ENCODE peak calls at places on chromosomes 5 and 9, in five cellular contexts. H is fibroblast of lung, T is aorta, L is NCI-H1092, I is LoVo. M is an unnamed sample.

GRCh38 chr9:9754186-9754585 is 858.6 kb downstream of the PTPRD start:
- DNase-seq in H (peak; percentile 13), T (no peak), L (no peak), I (no peak), M (peak; percentile 1)

GRCh38 chr9:106800691-106801090 is 62.3 kb upstream of the ZNF462 start:
- DNase-seq in H (peak; percentile 6), T (no peak), L (no peak), I (no peak), M (peak; percentile 25)

GRCh38 chr5:54362434-54362833 is 52.1 kb upstream of the ARL15 start:
- DNase-seq in H (peak; percentile 63), T (no peak), L (no peak), I (no peak), M (peak; percentile 68)

GRCh38 chr9:110206388-110206787 is 1.6 kb downstream of the C9orf152 start:
- DNase-seq in H (no peak), T (no peak), L (peak; percentile 21), I (no peak), M (no peak)

GRCh38 chr5:137216976-137217598 is 282.0 kb downstream of the SPOCK1 start:
- DNase-seq in H (no peak), T (no peak), L (no peak), I (no peak), M (no peak)

GRCh38 chr5:17185776-17186175 is 31.7 kb upstream of the BASP1 start:
- DNase-seq in H (peak; percentile 92), T (peak; percentile 67), L (no peak), I (no peak), M (peak; percentile 96)

GRCh38 chr5:154211611-154212390 is 21.3 kb downstream of the GALNT10 start:
- DNase-seq in H (peak; percentile 92), T (no peak), L (no peak), I (no peak), M (peak; percentile 75)

GRCh38 chr5:107997338-107997979 is 326.7 kb upstream of the EFNA5 start:
- DNase-seq in H (peak; percentile 78), T (no peak), L (no peak), I (no peak), M (peak; percentile 26)

GRCh38 chr9:126549246-126550006 is 64.3 kb upstream of the LMX1B start:
- DNase-seq in H (no peak), T (no peak), L (no peak), I (no peak), M (no peak)

GRCh38 chr5:39992617-39993203 is 567.9 kb upstream of the DAB2 start:
- DNase-seq in H (peak; percentile 4), T (no peak), L (no peak), I (no peak), M (peak; percentile 14)

GRCh38 chr5:171415115-171415730 is 4.2 kb upstream of the FGF18 start:
- DNase-seq in H (peak; percentile 81), T (no peak), L (no peak), I (peak; percentile 33), M (peak; percentile 82)

GRCh38 chr9:124852121-124852828 is 985 bp upstream of the WDR38 start:
- DNase-seq in H (no peak), T (no peak), L (no peak), I (no peak), M (no peak)

GRCh38 chr9:32378993-32379729 is 5.3 kb upstream of the ACO1 start:
- DNase-seq in H (peak; percentile 68), T (no peak), L (peak; percentile 78), I (peak; percentile 73), M (peak; percentile 85)

GRCh38 chr5:815449-815848 is 30.9 kb upstream of the ZDHHC11B start:
- DNase-seq in H (no peak), T (no peak), L (no peak), I (no peak), M (no peak)

GRCh38 chr9:81666123-81666522 is 23.2 kb downstream of the TLE1 start:
- DNase-seq in H (peak; percentile 53), T (no peak), L (no peak), I (no peak), M (no peak)

GRCh38 chr5:53110156-53110555 is 599 bp upstream of the MOCS2 start:
- DNase-seq in H (no peak), T (no peak), L (no peak), I (no peak), M (no peak)

GRCh38 chr5:33370135-33370472 is 70.7 kb upstream of the TARS1 start:
- DNase-seq in H (peak; percentile 98), T (no peak), L (no peak), I (no peak), M (peak; percentile 99)

GRCh38 chr9:37466037-37466709 is 923 bp upstream of the ZBTB5 start:
- DNase-seq in H (peak; percentile 81), T (peak; percentile 78), L (peak; percentile 74), I (peak; percentile 85), M (no peak)

GRCh38 chr5:37738057-37738691 is 101.7 kb downstream of the GDNF start:
- DNase-seq in H (peak; percentile 93), T (no peak), L (no peak), I (peak; percentile 92), M (peak; percentile 97)

GRCh38 chr9:135743546-135744332 is 41.8 kb downstream of the KCNT1 start:
- DNase-seq in H (no peak), T (no peak), L (no peak), I (no peak), M (no peak)

GRCh38 chr5:42951847-42952411 is 88.2 kb downstream of the ANXA2R start:
- DNase-seq in H (peak; percentile 64), T (peak; percentile 58), L (no peak), I (no peak), M (peak; percentile 35)

GRCh38 chr9:135513351-135513846 is 7.8 kb upstream of the LCN1 start:
- DNase-seq in H (no peak), T (no peak), L (no peak), I (no peak), M (no peak)

GRCh38 chr9:99749641-99750040 is 72.0 kb upstream of the NR4A3 start:
- DNase-seq in H (no peak), T (no peak), L (no peak), I (no peak), M (no peak)

GRCh38 chr9:70484232-70485130 is 70.0 kb upstream of the KLF9 start:
- DNase-seq in H (peak; percentile 67), T (no peak), L (peak; percentile 56), I (peak; percentile 63), M (peak; percentile 93)

GRCh38 chr5:150945501-150945900 is 40.7 kb upstream of the ZNF300 start:
- DNase-seq in H (peak; percentile 71), T (no peak), L (no peak), I (no peak), M (peak; percentile 59)

GRCh38 chr9:20356392-20357206 is 265.7 kb downstream of the MLLT3 start:
- DNase-seq in H (peak; percentile 77), T (peak; percentile 60), L (peak; percentile 73), I (peak; percentile 83), M (peak; percentile 86)

GRCh38 chr9:29873579-29873978 is 2300.3 kb upstream of the C9orf72 start:
- DNase-seq in H (no peak), T (no peak), L (no peak), I (no peak), M (no peak)

GRCh38 chr9:112665347-112665746 is 52.6 kb downstream of the INIP start:
- DNase-seq in H (peak; percentile 24), T (no peak), L (no peak), I (no peak), M (peak; percentile 45)

GRCh38 chr5:111092062-111092853 is at the start of gene WDR36:
- DNase-seq in H (peak; percentile 92), T (peak; percentile 92), L (peak; percentile 87), I (peak; percentile 94), M (peak; percentile 93)

GRCh38 chr9:116278326-116278725 is 124.7 kb downstream of the PAPPA start:
- DNase-seq in H (peak; percentile 18), T (no peak), L (no peak), I (no peak), M (no peak)

GRCh38 chr5:38551020-38552017 is 5.1 kb downstream of the LIFR start:
- DNase-seq in H (peak; percentile 60), T (no peak), L (peak; percentile 32), I (no peak), M (peak; percentile 78)

GRCh38 chr5:98827161-98827560 is 53.7 kb downstream of the RGMB start:
- DNase-seq in H (peak; percentile 42), T (no peak), L (peak; percentile 10), I (peak; percentile 66), M (peak; percentile 60)

GRCh38 chr5:83209963-83210362 is 132.6 kb downstream of the XRCC4 start:
- DNase-seq in H (no peak), T (no peak), L (no peak), I (no peak), M (peak; percentile 12)

GRCh38 chr9:70043689-70044449 is at the start of gene MAMDC2:
- DNase-seq in H (peak; percentile 59), T (peak; percentile 66), L (no peak), I (no peak), M (peak; percentile 17)

GRCh38 chr5:37768362-37768761 is 71.5 kb downstream of the GDNF start:
- DNase-seq in H (no peak), T (no peak), L (no peak), I (no peak), M (no peak)

GRCh38 chr9:134185536-134186011 is 21.2 kb upstream of the RNU6ATAC start:
- DNase-seq in H (peak; percentile 30), T (peak; percentile 6), L (no peak), I (no peak), M (peak; percentile 31)

GRCh38 chr5:78534148-78535009 is 114.2 kb downstream of the LHFPL2 start:
- DNase-seq in H (peak; percentile 87), T (peak; percentile 88), L (no peak), I (no peak), M (peak; percentile 88)

GRCh38 chr5:163978897-163979296 is 473.5 kb downstream of the MAT2B start:
- DNase-seq in H (no peak), T (no peak), L (no peak), I (no peak), M (no peak)

GRCh38 chr5:133760532-133760931 is 148.2 kb upstream of the FSTL4 start:
- DNase-seq in H (no peak), T (no peak), L (no peak), I (no peak), M (no peak)